ENCODE peak calls at places on chromosomes 11 and 22, in nine cellular contexts. S, E, A, B, K, L, G, V and J are unnamed samples.

GRCh38 chr22:47297261-47298016 is 535.0 kb downstream of the TBC1D22A start:
- DNase-seq in E (no peak), L (no peak), S (no peak), K (no peak), G (no peak), A (no peak), B (no peak), V (no peak), J (no peak)

GRCh38 chr11:69292221-69292648 is 1.7 kb upstream of the MYEOV start:
- DNase-seq in E (peak), S (no peak), B (peak), A (no peak), L (peak), V (peak), K (no peak), G (no peak), J (peak)

GRCh38 chr11:12540913-12541587 is 133.2 kb upstream of the TEAD1 start:
- DNase-seq in B (peak), A (peak), E (peak), S (no peak), V (no peak), K (peak), G (no peak), L (no peak), J (peak)

GRCh38 chr11:97617031-97617430 is 1227.2 kb downstream of the JRKL start:
- DNase-seq in E (no peak), S (no peak), K (no peak), B (no peak), G (no peak), A (no peak), V (no peak), L (no peak), J (no peak)

GRCh38 chr11:130388607-130389205 is 39.7 kb downstream of the ADAMTS8 start:
- DNase-seq in A (no peak), E (no peak), K (no peak), S (no peak), G (no peak), V (no peak), L (no peak), B (no peak), J (no peak)

GRCh38 chr22:37163618-37164534 is 14.2 kb upstream of the IL2RB start:
- DNase-seq in V (no peak), L (no peak), G (no peak), K (no peak), E (no peak), B (no peak), S (no peak), A (no peak), J (no peak)

GRCh38 chr11:33320814-33321330 is 63.7 kb downstream of the HIPK3 start:
- DNase-seq in L (peak), G (no peak), B (no peak), K (no peak), E (peak), S (no peak), V (no peak), A (no peak), J (no peak)

GRCh38 chr22:43273902-43274484 is 69.2 kb downstream of the SCUBE1 start:
- DNase-seq in G (peak), L (peak), E (peak), A (no peak), K (peak), V (peak), S (no peak), B (peak), J (peak)

GRCh38 chr22:31036671-31037550 is 44.2 kb upstream of the SMTN start:
- DNase-seq in V (no peak), G (peak), E (peak), L (no peak), S (peak), B (no peak), K (peak), A (peak), J (peak)

GRCh38 chr22:28151241-28151640 is 232.2 kb upstream of the PITPNB start:
- DNase-seq in L (no peak), G (no peak), E (no peak), B (no peak), K (no peak), V (no peak), A (no peak), S (no peak), J (peak)

GRCh38 chr11:17642370-17642769 is 77.0 kb upstream of the MYOD1 start:
- DNase-seq in S (no peak), E (no peak), B (no peak), V (no peak), G (no peak), A (no peak), K (no peak), L (no peak), J (no peak)

DNA sequence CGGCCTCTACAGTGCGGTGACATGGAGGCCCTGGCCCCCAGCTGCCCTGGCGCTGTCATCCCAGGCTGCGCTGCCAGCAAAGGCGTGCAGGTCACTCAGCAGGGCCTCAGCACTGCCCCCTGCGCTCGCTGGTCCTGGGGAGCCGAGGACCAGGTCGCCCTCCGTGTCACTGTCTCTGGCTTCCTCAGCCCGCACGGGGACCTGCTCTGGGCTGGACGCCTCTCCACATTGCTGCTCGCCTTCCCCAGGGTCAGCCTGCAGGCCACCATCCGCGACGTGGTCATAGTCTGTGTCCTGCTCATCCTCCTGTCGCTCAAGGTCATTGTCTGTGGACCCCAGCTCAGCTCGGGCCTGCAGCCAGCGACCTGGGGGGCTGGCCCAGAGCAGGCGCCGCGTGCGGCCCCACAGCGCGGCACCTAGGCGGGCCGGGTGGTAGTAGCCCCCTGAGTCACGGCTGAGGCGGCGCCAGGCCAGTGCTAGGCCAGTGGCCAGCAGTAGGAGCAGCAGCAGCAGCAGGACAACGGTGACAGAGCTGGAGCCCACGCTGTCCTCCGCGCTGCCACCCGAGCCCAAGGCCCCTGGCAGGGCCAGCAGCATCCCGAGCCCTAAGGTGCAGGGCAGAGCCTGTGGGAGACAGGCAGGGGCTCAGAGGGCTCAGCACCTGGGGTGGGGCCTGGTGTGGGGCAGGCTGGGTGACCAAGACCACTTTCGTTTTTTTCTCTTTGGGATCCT is 1.6 kb downstream of the PTPRCAP start:
- DNase-seq in A (no peak), S (no peak), G (no peak), B (no peak), L (no peak), E (no peak), V (no peak), K (no peak), J (no peak)
- H3K4me3 ChIP-seq in A (no peak), S (peak), G (no peak), B (no peak), L (no peak), E (no peak), V (peak), K (no peak), J (no peak)

GRCh38 chr11:2389344-2390026 is 11.1 kb upstream of the TSSC4 start:
- DNase-seq in L (no peak), V (peak), A (no peak), S (no peak), B (no peak), G (no peak), E (no peak), K (no peak), J (no peak)
- TF ChIP-seq CTCF in L (peak), V (peak), A (peak), S (no peak), B (no peak), G (no peak), E (no peak), K (peak), J (peak)

GRCh38 chr11:31798057-31799035 is 12.8 kb downstream of the PAX6 start:
- DNase-seq in G (no peak), E (no peak), S (no peak), L (no peak), V (no peak), K (no peak), B (peak), A (no peak), J (no peak)
- H3K4me3 ChIP-seq in G (no peak), E (no peak), S (no peak), L (no peak), V (no peak), K (no peak), B (peak), A (no peak), J (peak)

GRCh38 chr22:22682196-22682595 is 37.8 kb downstream of the GGTLC2 start:
- DNase-seq in A (no peak), L (no peak), E (no peak), B (no peak), K (no peak), V (no peak), G (no peak), S (no peak), J (no peak)

GRCh38 chr22:22682807-22683667 is 38.6 kb downstream of the GGTLC2 start:
- DNase-seq in S (no peak), K (no peak), G (no peak), A (peak), B (no peak), L (no peak), V (no peak), E (peak), J (no peak)

GRCh38 chr22:22685586-22685985 is 41.2 kb downstream of the GGTLC2 start:
- DNase-seq in G (no peak), A (no peak), K (no peak), V (no peak), E (no peak), S (no peak), L (no peak), B (no peak), J (no peak)

GRCh38 chr22:22683668-22684361 is 39.4 kb downstream of the GGTLC2 start:
- DNase-seq in L (no peak), A (no peak), E (no peak), V (no peak), S (no peak), G (no peak), B (no peak), K (no peak), J (no peak)

DNA sequence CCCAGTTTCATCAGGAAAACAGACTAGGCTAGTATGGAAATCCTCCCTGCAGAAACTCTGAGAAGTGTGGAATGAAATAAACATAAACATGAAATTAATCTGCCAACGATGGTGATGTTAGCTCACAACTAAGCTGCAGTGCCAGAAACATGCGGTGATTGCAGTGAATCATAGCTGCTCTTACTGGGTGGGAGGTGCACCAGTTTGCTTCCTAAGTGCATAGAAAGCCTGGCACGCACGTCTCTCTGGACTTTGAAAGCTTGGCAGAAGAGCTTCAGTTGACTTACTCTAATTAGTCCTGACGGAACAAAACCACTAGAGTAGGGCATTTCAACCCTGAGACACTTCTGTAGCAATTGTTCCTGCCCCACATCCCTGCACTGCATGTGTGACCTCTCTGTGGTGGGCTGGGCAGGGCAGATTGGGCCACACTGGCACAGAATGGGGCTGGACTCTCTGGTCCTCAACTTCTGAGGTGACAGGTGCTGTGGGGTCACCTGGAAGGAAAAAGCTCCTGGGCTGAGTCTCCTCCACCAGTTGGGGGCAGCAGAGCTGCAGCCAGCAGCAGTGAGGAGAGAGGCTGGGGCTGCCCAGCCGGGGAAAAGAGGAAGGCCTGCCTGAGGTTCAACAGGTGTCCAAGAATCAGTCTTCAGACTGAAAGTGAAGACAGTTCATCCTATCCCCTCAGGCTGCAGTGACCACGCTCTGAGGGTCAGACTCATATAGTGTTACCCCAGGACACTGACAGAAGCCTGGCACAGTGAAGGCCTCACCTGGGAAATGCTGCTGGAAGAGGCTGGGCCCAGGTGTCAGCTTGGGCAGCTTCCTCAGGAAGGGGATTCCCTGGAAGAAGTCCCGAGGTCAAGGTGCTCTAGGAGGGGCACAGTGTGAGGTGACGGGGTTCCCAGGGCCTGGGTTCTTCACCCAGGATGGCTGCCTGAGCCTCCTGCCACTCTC is 40.5 kb downstream of the GGTLC2 start:
- DNase-seq in V (peak), K (no peak), A (peak), L (peak), G (no peak), S (peak), E (peak), B (peak), J (peak)
- TF ChIP-seq CTCF in V (peak), K (no peak), A (peak), L (no peak), G (peak), S (peak), E (peak), B (peak), J (peak)

GRCh38 chr11:48017105-48017874 is 36.9 kb downstream of the PTPRJ start:
- DNase-seq in A (no peak), V (peak), G (no peak), S (no peak), B (no peak), K (no peak), L (no peak), E (no peak), J (no peak)

GRCh38 chr11:48018561-48019229 is 38.3 kb downstream of the PTPRJ start:
- DNase-seq in B (peak), G (no peak), L (no peak), K (no peak), E (no peak), V (peak), A (no peak), S (no peak), J (no peak)

GRCh38 chr11:48020092-48020755 is 39.9 kb downstream of the PTPRJ start:
- DNase-seq in G (no peak), L (no peak), A (no peak), V (peak), K (no peak), E (no peak), S (peak), B (no peak), J (no peak)

GRCh38 chr11:48019230-48019584 is 38.8 kb downstream of the PTPRJ start:
- DNase-seq in A (no peak), L (no peak), B (peak), G (no peak), V (peak), K (no peak), E (no peak), S (no peak), J (no peak)

GRCh38 chr11:48019597-48019996 is 39.2 kb downstream of the PTPRJ start:
- DNase-seq in E (no peak), G (no peak), L (no peak), V (no peak), S (no peak), B (no peak), A (no peak), K (no peak), J (no peak)
- H3K4me3 ChIP-seq in E (no peak), G (no peak), L (no peak), V (peak), S (no peak), B (peak), A (no peak), K (no peak), J (no peak)

GRCh38 chr22:20951932-20952380 is 15.1 kb upstream of the AIFM3 start:
- DNase-seq in E (no peak), A (no peak), K (no peak), G (no peak), S (peak), V (no peak), L (no peak), B (peak), J (no peak)
- TF ChIP-seq CTCF in E (no peak), A (no peak), K (no peak), G (no peak), S (peak), V (no peak), L (no peak), B (no peak), J (no peak)

GRCh38 chr11:65896009-65896999 is 3.9 kb downstream of the FOSL1 start:
- DNase-seq in A (no peak), V (no peak), K (no peak), E (peak), S (no peak), L (no peak), B (no peak), G (no peak), J (no peak)
- H3K4me3 ChIP-seq in A (peak), V (no peak), K (no peak), E (no peak), S (no peak), L (no peak), B (no peak), G (peak), J (peak)